ENCODE peak calls at places on chromosomes 16 and 17, in seven cellular contexts. G is H1, N is mesendoderm, E is mesenchymal stem cell, M is IMR-90, H is trophoblast cell, I is H9. A is an unnamed sample.

GRCh38 chr16:48810803-48811453 is 200.9 kb upstream of the N4BP1 start:
- DNase-seq in H (no peak), M (no peak), G (no peak), N (no peak), I (peak), E (no peak), A (no peak)

GRCh38 chr17:42275527-42276358 is 448 bp downstream of the STAT5B start:
- DNase-seq in M (peak), H (peak), N (peak), E (peak), I (peak), G (no peak), A (no peak)

GRCh38 chr17:37180371-37180770 is 195.4 kb upstream of the C17orf78 start:
- DNase-seq in M (peak), H (no peak), E (no peak), G (no peak), N (no peak), I (no peak), A (no peak)

GRCh38 chr16:78072275-78072674 is 27.2 kb upstream of the WWOX start:
- DNase-seq in G (peak), I (peak), E (no peak), H (no peak), N (peak), M (no peak), A (no peak)

GRCh38 chr17:50721194-50722010 is 2.0 kb downstream of the LUC7L3 start:
- DNase-seq in M (no peak), G (no peak), E (peak), I (no peak), H (peak), N (no peak), A (no peak)

GRCh38 chr16:3599922-3600321 is 11.5 kb downstream of the SLX4 start:
- DNase-seq in M (no peak), I (no peak), E (no peak), G (no peak), N (peak), H (no peak), A (no peak)

GRCh38 chr17:36942031-36942599 is 4.8 kb downstream of the LHX1 start:
- DNase-seq in I (peak), G (no peak), E (no peak), M (no peak), H (peak), N (no peak), A (no peak)

GRCh38 chr16:88835818-88836217 is 20.9 kb downstream of the GALNS start:
- DNase-seq in E (no peak), I (no peak), N (no peak), M (no peak), H (no peak), G (no peak), A (no peak)

GRCh38 chr17:79316805-79317204 is 242.2 kb downstream of the ENGASE start:
- DNase-seq in E (no peak), G (no peak), N (no peak), M (no peak), I (no peak), H (no peak), A (no peak)

GRCh38 chr16:61900482-61900881 is 135.8 kb downstream of the CDH8 start:
- DNase-seq in N (no peak), G (no peak), E (peak), I (no peak), M (no peak), H (peak), A (no peak)

GRCh38 chr16:2497116-2497630 is 16.6 kb upstream of the ATP6V0C start:
- DNase-seq in E (no peak), M (no peak), N (no peak), I (no peak), G (no peak), H (peak), A (no peak)

GRCh38 chr16:48131201-48131600 is 24.6 kb downstream of the ABCC12 start:
- DNase-seq in M (no peak), H (no peak), I (no peak), E (no peak), G (no peak), N (no peak), A (no peak)

GRCh38 chr17:38943607-38944006 is 18.2 kb downstream of the LASP1NB start:
- DNase-seq in I (no peak), N (no peak), E (no peak), H (no peak), M (peak), G (no peak), A (no peak)
- H2AK5ac ChIP-seq in I (no peak), N (no peak), E (no peak), H (no peak), M (no peak), G (no peak), A (no peak)

GRCh38 chr16:66380421-66380820 is 13.9 kb downstream of the CDH5 start:
- DNase-seq in H (no peak), I (no peak), N (no peak), E (no peak), M (no peak), G (no peak), A (no peak)

GRCh38 chr16:66381585-66382170 is 15.2 kb downstream of the CDH5 start:
- DNase-seq in E (no peak), G (no peak), I (no peak), N (no peak), M (no peak), H (peak), A (no peak)

GRCh38 chr16:66383551-66383950 is 17.1 kb downstream of the CDH5 start:
- DNase-seq in H (no peak), G (no peak), E (no peak), N (no peak), M (no peak), I (no peak), A (no peak)

GRCh38 chr16:66382966-66383299 is 16.4 kb downstream of the CDH5 start:
- DNase-seq in E (peak), H (peak), N (peak), I (no peak), M (peak), G (no peak), A (no peak)

DNA sequence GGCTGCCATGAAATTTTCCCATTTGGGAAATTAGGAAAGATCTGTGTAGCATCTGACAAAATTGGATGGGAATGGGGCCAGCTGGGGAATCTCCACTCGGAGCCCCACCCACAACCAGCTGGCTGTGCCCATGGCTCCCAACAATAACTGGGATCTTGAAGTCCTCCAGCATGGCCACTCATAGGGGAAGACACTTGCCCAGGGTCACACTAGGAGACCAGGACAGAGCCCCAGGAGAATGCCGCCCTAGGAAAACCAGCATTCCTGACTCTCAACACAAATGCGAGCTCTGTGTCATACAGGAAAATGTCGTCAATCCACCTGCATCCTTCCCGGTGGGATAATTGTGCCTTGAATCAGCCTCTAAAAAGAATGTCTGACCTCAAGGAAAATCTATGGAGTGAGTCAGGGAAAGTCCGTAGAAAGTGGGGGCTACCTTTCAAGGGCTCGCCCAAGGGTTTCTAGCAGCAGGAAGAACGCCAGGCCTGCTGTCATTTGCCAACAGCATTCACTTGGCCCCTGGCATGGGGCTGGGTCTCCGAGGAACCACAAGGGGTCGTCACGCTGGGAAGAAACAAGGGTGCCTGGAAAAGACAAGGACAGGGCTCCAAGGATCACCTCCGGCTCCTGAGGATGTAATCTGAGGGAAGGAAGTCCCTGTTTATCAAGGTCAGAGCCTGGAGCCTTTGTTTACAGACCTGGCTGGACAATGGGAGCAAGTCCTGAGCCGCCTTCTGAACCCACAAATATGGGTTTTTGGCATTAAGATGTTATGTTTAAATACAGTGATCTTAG is 15.9 kb downstream of the CDH5 start:
- DNase-seq in G (peak), E (peak), I (peak), H (peak), N (peak), M (peak), A (no peak)
- H2AK5ac ChIP-seq in G (no peak), E (peak), I (no peak), H (peak), N (no peak), M (peak), A (no peak)

DNA sequence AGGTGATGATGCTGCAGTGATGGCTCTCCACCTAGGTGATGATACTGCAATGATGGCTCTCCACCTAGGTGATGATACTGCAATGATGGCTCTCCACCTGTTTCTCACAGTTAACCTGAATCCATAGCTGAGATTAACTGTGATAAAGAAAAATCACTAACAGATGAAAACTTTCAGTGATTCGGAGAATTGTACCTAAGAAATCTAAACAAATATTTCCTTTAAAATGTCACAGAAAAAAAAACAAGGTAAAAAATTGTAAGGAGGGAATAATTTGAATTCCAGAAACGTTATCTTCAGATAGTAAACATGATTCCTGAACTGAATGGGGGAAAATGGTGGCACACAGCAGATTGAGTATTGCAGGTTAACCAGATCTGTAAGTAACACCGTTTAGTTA is 113.4 kb downstream of the MAP2K4 start:
- DNase-seq in N (no peak), H (peak), G (no peak), M (no peak), I (no peak), E (no peak), A (no peak)
- H2AK5ac ChIP-seq in N (no peak), H (no peak), G (no peak), M (no peak), I (no peak), E (no peak), A (no peak)

GRCh38 chr16:31513126-31513525 is 4.9 kb upstream of the RUSF1 start:
- DNase-seq in I (no peak), M (peak), H (no peak), G (no peak), E (peak), N (no peak), A (no peak)
- H2AK5ac ChIP-seq in I (no peak), M (no peak), H (no peak), G (no peak), E (no peak), N (no peak), A (no peak)

GRCh38 chr16:57668259-57668563 is at the start of gene ADGRG3:
- DNase-seq in I (no peak), G (no peak), H (no peak), M (no peak), N (no peak), E (no peak), A (no peak)

GRCh38 chr16:57672416-57672815 is 4.3 kb downstream of the ADGRG3 start:
- DNase-seq in H (peak), I (no peak), G (no peak), N (no peak), E (no peak), M (no peak), A (no peak)

GRCh38 chr16:57669476-57670162 is 1.5 kb downstream of the ADGRG3 start:
- DNase-seq in I (no peak), N (no peak), M (no peak), G (no peak), E (no peak), H (no peak), A (no peak)

GRCh38 chr16:57668630-57669475 is 747 bp downstream of the ADGRG3 start:
- DNase-seq in I (no peak), N (no peak), M (no peak), G (no peak), H (no peak), E (no peak), A (no peak)

GRCh38 chr16:57670206-57670605 is 2.1 kb downstream of the ADGRG3 start:
- DNase-seq in E (no peak), H (no peak), M (no peak), G (no peak), I (no peak), N (no peak), A (no peak)
- H2AK5ac ChIP-seq in E (no peak), H (no peak), M (no peak), G (no peak), I (no peak), N (no peak), A (no peak)

GRCh38 chr17:48804936-48805411 is 12.1 kb downstream of the TTLL6 start:
- DNase-seq in E (peak), H (peak), N (peak), M (peak), G (peak), I (peak), A (peak)

GRCh38 chr17:48812001-48812400 is 5.0 kb downstream of the TTLL6 start:
- DNase-seq in M (no peak), G (no peak), N (no peak), E (no peak), I (no peak), H (no peak), A (no peak)

GRCh38 chr17:48814504-48814903 is 2.5 kb downstream of the TTLL6 start:
- DNase-seq in E (peak), H (peak), M (peak), G (no peak), I (peak), N (peak), A (peak)

GRCh38 chr17:48809182-48809581 is 7.8 kb downstream of the TTLL6 start:
- DNase-seq in G (no peak), I (no peak), N (no peak), E (no peak), M (no peak), H (no peak), A (no peak)
- H2AK5ac ChIP-seq in G (no peak), I (no peak), N (no peak), E (no peak), M (no peak), H (no peak), A (no peak)

GRCh38 chr17:55666810-55667209 is 55.9 kb downstream of the TMEM100 start:
- DNase-seq in H (no peak), G (no peak), E (no peak), M (no peak), I (no peak), N (no peak), A (no peak)
- H2AK5ac ChIP-seq in H (no peak), G (no peak), E (no peak), M (no peak), I (no peak), N (no peak), A (no peak)

GRCh38 chr16:21162661-21163151 is 4.2 kb downstream of the LDAF1 start:
- DNase-seq in G (no peak), H (no peak), E (no peak), M (peak), I (no peak), N (no peak), A (no peak)

GRCh38 chr16:21160276-21160675 is 1.8 kb downstream of the LDAF1 start:
- DNase-seq in G (no peak), E (no peak), N (no peak), I (no peak), H (no peak), M (no peak), A (no peak)

GRCh38 chr16:21159281-21159951 is 942 bp downstream of the LDAF1 start:
- DNase-seq in I (peak), H (peak), N (peak), E (peak), M (no peak), G (no peak), A (peak)

GRCh38 chr16:21163576-21163975 is 5.1 kb downstream of the LDAF1 start:
- DNase-seq in I (no peak), N (no peak), E (no peak), G (no peak), H (no peak), M (no peak), A (no peak)

GRCh38 chr16:21161211-21161610 is 2.7 kb downstream of the LDAF1 start:
- DNase-seq in E (no peak), G (no peak), I (no peak), H (no peak), M (peak), N (no peak), A (no peak)
- H2AK5ac ChIP-seq in E (no peak), G (no peak), I (no peak), H (no peak), M (no peak), N (no peak), A (no peak)

GRCh38 chr16:67150833-67151396 is at the start of gene B3GNT9:
- DNase-seq in M (peak), N (peak), G (no peak), H (no peak), E (peak), I (peak), A (no peak)
- H2AK5ac ChIP-seq in M (peak), N (no peak), G (no peak), H (no peak), E (peak), I (no peak), A (peak)

GRCh38 chr17:82931696-82932060 is 91.9 kb upstream of the ZNF750 start:
- DNase-seq in G (no peak), E (no peak), N (no peak), I (no peak), H (peak), M (peak), A (no peak)
- H2AK5ac ChIP-seq in G (no peak), E (no peak), N (no peak), I (no peak), H (no peak), M (peak), A (no peak)

A was measured in neuronal stem cell.